ENCODE peak calls at places on chromosomes 3 and 15, in ten cellular contexts. K, H, R, S, V, A, E, U, T and L are unnamed samples. For H3K4me1, the result is how much of the 10 kb centered on the place peaks cover.

GRCh38 chr3:56980798-56981390 is 79.6 kb upstream of the SPATA12 start:
- DNase-seq in K (no peak), H (peak), R (no peak), S (peak), V (no peak), A (no peak), E (peak), U (peak), T (no peak), L (no peak)

GRCh38 chr15:35958936-35959335 is 413.0 kb upstream of the DPH6 start:
- DNase-seq in K (no peak), H (no peak), R (no peak), S (no peak), V (no peak), A (no peak), E (no peak), U (no peak), T (no peak), L (no peak)

GRCh38 chr3:51953445-51953844 is 1.7 kb upstream of the GPR62 start:
- DNase-seq in K (no peak), H (no peak), R (no peak), S (no peak), V (no peak), A (no peak), E (no peak), U (no peak), T (no peak), L (no peak)

GRCh38 chr3:107894998-107895397 is 195.8 kb downstream of the CD47 start:
- DNase-seq in K (no peak), H (no peak), R (no peak), S (no peak), V (no peak), A (no peak), E (no peak), U (no peak), T (no peak), L (no peak)

GRCh38 chr3:107063351-107063750 is 313.9 kb upstream of the CCDC54 start:
- DNase-seq in K (no peak), H (no peak), R (no peak), S (no peak), V (no peak), A (no peak), E (no peak), U (no peak), T (no peak), L (no peak)

GRCh38 chr15:77589839-77590238 is 42.9 kb downstream of the LINGO1 start:
- DNase-seq in K (no peak), H (no peak), R (peak), S (no peak), V (peak), A (no peak), E (no peak), U (no peak), T (no peak), L (no peak)

GRCh38 chr3:46914849-46915248 is 37.3 kb downstream of the PTH1R start:
- DNase-seq in K (no peak), H (no peak), R (no peak), S (no peak), V (no peak), A (no peak), E (no peak), U (no peak), T (no peak), L (no peak)

GRCh38 chr3:150183619-150184425 is 213.1 kb upstream of the PFN2 start:
- DNase-seq in K (peak), H (peak), R (peak), S (peak), V (peak), A (peak), E (no peak), U (peak), T (peak), L (peak)

GRCh38 chr15:90686435-90687218 is 30.5 kb upstream of the BLM start:
- DNase-seq in K (no peak), H (no peak), R (no peak), S (no peak), V (no peak), A (no peak), E (no peak), U (no peak), T (no peak), L (no peak)

GRCh38 chr15:57606048-57606447 is 14.3 kb downstream of the MYZAP start:
- DNase-seq in K (no peak), H (no peak), R (no peak), S (no peak), V (no peak), A (no peak), E (no peak), U (no peak), T (no peak), L (no peak)

GRCh38 chr3:106206165-106206564 is 337.4 kb upstream of the CBLB start:
- DNase-seq in K (no peak), H (no peak), R (no peak), S (no peak), V (no peak), A (no peak), E (no peak), U (no peak), T (no peak), L (no peak)

GRCh38 chr3:66997560-66998074 is 490 bp upstream of the KBTBD8 start:
- DNase-seq in K (no peak), H (no peak), R (no peak), S (no peak), V (no peak), A (no peak), E (no peak), U (peak), T (no peak), L (no peak)

GRCh38 chr3:54133196-54133595 is 10.8 kb downstream of the CACNA2D3 start:
- DNase-seq in K (no peak), H (no peak), R (no peak), S (no peak), V (no peak), A (no peak), E (no peak), U (no peak), T (no peak), L (no peak)

GRCh38 chr15:46266691-46267090 is 631.9 kb downstream of the SQOR start:
- DNase-seq in K (no peak), H (no peak), R (no peak), S (no peak), V (no peak), A (no peak), E (no peak), U (no peak), T (no peak), L (no peak)

GRCh38 chr3:16866447-16867025 is 18.2 kb upstream of the PLCL2 start:
- DNase-seq in K (no peak), H (peak), R (no peak), S (no peak), V (no peak), A (no peak), E (no peak), U (no peak), T (no peak), L (no peak)

GRCh38 chr3:78857494-78858111 is 910.2 kb downstream of the ROBO1 start:
- DNase-seq in K (no peak), H (no peak), R (no peak), S (peak), V (no peak), A (no peak), E (no peak), U (no peak), T (no peak), L (no peak)

GRCh38 chr15:52042051-52042851 is 23.2 kb downstream of the MAPK6 start:
- DNase-seq in K (no peak), H (no peak), R (no peak), S (no peak), V (no peak), A (no peak), E (no peak), U (no peak), T (no peak), L (no peak)

GRCh38 chr15:60237411-60237810 is 160.4 kb downstream of the ANXA2 start:
- DNase-seq in K (no peak), H (no peak), R (no peak), S (no peak), V (no peak), A (no peak), E (no peak), U (no peak), T (no peak), L (no peak)

DNA sequence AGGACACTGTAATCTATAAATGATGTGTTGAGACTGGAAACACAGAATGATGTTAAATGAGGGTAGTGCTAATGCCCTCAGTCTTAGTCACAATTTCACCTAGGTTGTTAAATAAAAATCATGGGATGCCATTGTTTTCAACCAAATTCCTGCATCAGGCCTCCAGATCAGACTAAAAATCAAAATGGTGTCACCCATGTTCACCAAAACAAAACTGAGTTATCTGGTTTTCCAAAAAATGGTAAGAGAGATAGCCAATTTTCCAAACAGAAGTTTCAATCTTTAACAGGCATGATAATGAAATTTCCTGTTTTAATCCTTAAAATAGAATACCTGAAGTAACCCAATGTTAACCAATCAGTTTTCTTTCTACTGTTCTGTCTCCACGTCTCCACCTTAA is 2.2 kb upstream of the PIAS1 start:
- DNase-seq in K (no peak), H (no peak), R (no peak), S (no peak), V (no peak), A (no peak), E (no peak), U (no peak), T (no peak), L (no peak)
- H3K4me1 ChIP-seq in K (under half), H (under half), R (under half), S (under half), V (under half), A (under half), E (under half), U (under half), T (under half), L (under half)

DNA sequence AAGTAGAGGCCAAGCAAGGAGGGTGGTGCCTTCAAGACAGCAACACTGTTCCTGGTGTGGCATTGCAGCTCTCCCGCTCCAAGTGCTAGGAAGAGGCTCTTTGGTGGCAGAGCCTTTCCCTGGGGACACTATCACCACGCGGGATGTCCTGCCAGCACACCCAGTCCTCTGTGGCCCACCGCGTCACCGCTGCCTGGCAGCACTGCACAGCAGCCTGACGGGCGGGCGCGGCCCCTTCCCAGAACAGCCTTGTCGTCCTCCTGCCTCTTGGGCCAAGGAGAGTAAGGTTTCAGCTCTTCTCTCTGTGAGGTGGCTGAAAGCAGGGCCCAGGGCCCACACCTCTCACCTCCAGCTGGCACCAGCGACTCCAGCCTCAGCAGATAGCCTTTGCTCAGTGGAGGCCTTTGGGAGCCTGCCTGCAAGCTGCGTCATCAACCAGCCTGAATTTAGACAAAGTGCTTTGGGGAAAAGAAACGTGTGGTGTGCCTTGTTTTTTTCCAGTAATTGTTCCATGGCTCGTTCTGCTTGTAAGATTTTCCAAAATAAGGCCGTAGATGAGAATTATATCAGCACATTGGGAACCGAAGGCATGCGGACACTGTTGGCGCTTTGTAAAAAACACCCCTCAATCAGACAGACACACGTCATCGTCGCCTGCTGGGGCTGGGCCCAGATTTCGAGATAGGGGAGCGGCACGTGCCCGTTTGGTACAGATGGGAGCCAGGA is 65.0 kb downstream of the AAGAB start:
- DNase-seq in K (no peak), H (peak), R (no peak), S (no peak), V (peak), A (no peak), E (no peak), U (peak), T (peak), L (no peak)
- TF ChIP-seq POLR2A in K (no peak), H (no peak), R (no peak), S (no peak), V (no peak), A (no peak), E (no peak), U (no peak), T (no peak), L (no peak)

GRCh38 chr15:78830514-78831228 is 19.4 kb upstream of the ADAMTS7 start:
- DNase-seq in K (no peak), H (no peak), R (no peak), S (no peak), V (no peak), A (no peak), E (no peak), U (no peak), T (no peak), L (peak)
- H3K4me3 ChIP-seq in K (no peak), H (no peak), R (no peak), S (no peak), V (peak), A (no peak), E (no peak), U (peak), T (no peak), L (no peak)

DNA sequence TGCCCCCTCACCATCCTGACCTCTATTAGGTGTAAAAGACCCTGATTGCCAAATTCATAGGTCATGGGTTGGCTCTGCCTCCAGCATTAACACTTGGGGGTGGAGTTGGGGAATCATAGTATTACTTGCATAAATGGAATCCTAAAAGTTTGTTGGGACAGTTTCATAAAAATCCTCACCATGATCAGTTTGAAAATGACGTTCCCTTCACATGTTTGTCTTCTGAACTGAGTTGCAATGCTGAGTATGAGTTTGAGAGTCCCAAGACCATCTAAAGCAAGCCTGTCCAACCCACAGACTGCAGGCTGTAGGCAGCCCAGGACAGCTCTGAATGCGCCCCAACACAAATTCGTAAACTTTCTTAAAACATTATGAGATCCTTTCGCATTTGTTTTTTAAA is 36.9 kb downstream of the FLNB start:
- DNase-seq in K (no peak), H (no peak), R (no peak), S (no peak), V (no peak), A (no peak), E (no peak), U (no peak), T (no peak), L (no peak)
- H3K4me1 ChIP-seq in K (under half), H (half or more), R (half or more), S (half or more), V (under half), A (half or more), E (under half), U (under half), T (half or more), L (half or more)

GRCh38 chr3:196739671-196740475 is at the start of gene PAK2:
- DNase-seq in K (peak), H (peak), R (peak), S (peak), V (peak), A (peak), E (peak), U (peak), T (peak), L (peak)
- TF ChIP-seq POLR2A in K (no peak), H (peak), R (peak), S (peak), V (peak), A (no peak), E (peak), U (peak), T (no peak), L (peak)

GRCh38 chr3:184560992-184561328 is 625 bp upstream of the EPHB3 start:
- DNase-seq in K (no peak), H (no peak), R (no peak), S (no peak), V (no peak), A (no peak), E (no peak), U (no peak), T (no peak), L (no peak)
- H3K4me3 ChIP-seq in K (peak), H (no peak), R (peak), S (peak), V (peak), A (peak), E (peak), U (peak), T (peak), L (peak)

GRCh38 chr3:148318240-148318639 is 379.5 kb upstream of the AGTR1 start:
- DNase-seq in K (no peak), H (no peak), R (no peak), S (no peak), V (no peak), A (no peak), E (no peak), U (no peak), T (no peak), L (no peak)
- H3K4me1 ChIP-seq in K (under half), H (under half), R (under half), S (under half), V (under half), A (under half), E (under half), U (under half), T (under half), L (under half)

GRCh38 chr3:128483657-128484403 is 9.2 kb downstream of the GATA2 start:
- DNase-seq in K (no peak), H (no peak), R (no peak), S (no peak), V (no peak), A (no peak), E (no peak), U (no peak), T (no peak), L (no peak)
- TF ChIP-seq POLR2A in K (no peak), H (no peak), R (no peak), S (no peak), V (no peak), A (no peak), E (no peak), U (peak), T (no peak), L (no peak)

GRCh38 chr15:68432665-68433064 is 702 bp upstream of the ITGA11 start:
- DNase-seq in K (no peak), H (peak), R (no peak), S (no peak), V (no peak), A (no peak), E (no peak), U (no peak), T (no peak), L (no peak)
- H3K4me3 ChIP-seq in K (peak), H (no peak), R (no peak), S (no peak), V (no peak), A (no peak), E (no peak), U (no peak), T (no peak), L (no peak)

DNA sequence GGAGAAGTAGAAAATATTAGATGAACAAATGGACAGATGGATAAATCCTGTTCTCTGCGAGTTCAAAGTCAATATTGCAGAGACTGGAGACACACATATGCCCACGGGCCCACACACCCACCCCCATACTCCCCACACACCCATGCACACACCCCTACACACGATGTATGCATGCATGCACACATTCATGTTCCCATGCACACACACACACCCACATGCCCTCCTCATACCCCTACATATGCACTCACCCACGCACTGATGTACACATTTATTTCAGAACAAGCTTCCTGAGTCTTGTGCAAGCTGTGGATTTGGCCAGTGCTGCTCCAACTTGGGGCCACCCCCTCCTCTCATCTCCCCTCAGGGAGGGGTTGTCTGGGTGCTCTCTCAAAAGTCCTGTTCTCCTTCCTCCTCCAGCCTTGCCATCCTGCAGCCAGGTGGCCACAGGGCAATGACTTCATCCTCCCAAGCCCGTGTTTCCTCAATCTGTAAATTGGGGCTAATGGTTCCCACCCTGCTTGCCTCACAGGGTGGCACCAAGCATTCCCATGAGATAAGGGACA is 16.4 kb downstream of the MAPKAPK3 start:
- DNase-seq in K (no peak), H (no peak), R (no peak), S (no peak), V (no peak), A (no peak), E (no peak), U (no peak), T (no peak), L (no peak)
- H3K4me1 ChIP-seq in K (under half), H (under half), R (under half), S (under half), V (under half), A (under half), E (under half), U (under half), T (under half), L (under half)